ENCODE peak calls at places on chromosomes 7 and 10, in seven cellular contexts. E, M, X, L, T, Q and K are unnamed samples.

GRCh38 chr7:124618871-124619270 is 146.7 kb downstream of the GPR37 start:
- DNase-seq in E (no peak), M (no peak), X (no peak), L (no peak), T (no peak), Q (no peak), K (no peak)

GRCh38 chr10:116888380-116889055 is 39.2 kb downstream of the ENO4 start:
- DNase-seq in E (no peak), M (peak; percentile 63), X (peak; percentile 65), L (no peak), T (peak; percentile 56), Q (no peak), K (peak; percentile 91)

GRCh38 chr10:118594392-118595063 is 920 bp downstream of the PRLHR start:
- DNase-seq in E (no peak), M (peak; percentile 97), X (peak; percentile 81), L (peak; percentile 99), T (no peak), Q (no peak), K (peak; percentile 57)

GRCh38 chr10:50260791-50261281 is 9.5 kb upstream of the ASAH2 start:
- DNase-seq in E (peak; percentile 37), M (no peak), X (no peak), L (no peak), T (no peak), Q (peak; percentile 85), K (peak; percentile 50)

GRCh38 chr10:63720072-63720537 is 198.9 kb downstream of the REEP3 start:
- DNase-seq in E (peak; percentile 72), M (peak; percentile 83), X (peak; percentile 72), L (peak; percentile 61), T (peak; percentile 62), Q (peak; percentile 62), K (peak; percentile 37)

GRCh38 chr10:70910486-70911350 is 22.4 kb upstream of the PCBD1 start:
- DNase-seq in E (no peak), M (no peak), X (no peak), L (no peak), T (no peak), Q (no peak), K (no peak)

GRCh38 chr10:44902838-44903545 is 8.1 kb upstream of the TMEM72 start:
- DNase-seq in E (no peak), M (no peak), X (no peak), L (no peak), T (no peak), Q (no peak), K (no peak)

GRCh38 chr10:15824498-15824897 is 35.8 kb downstream of the MINDY3 start:
- DNase-seq in E (peak; percentile 13), M (no peak), X (no peak), L (no peak), T (no peak), Q (peak; percentile 62), K (peak; percentile 47)

GRCh38 chr7:45713669-45714520 is 139.7 kb downstream of the ADCY1 start:
- DNase-seq in E (no peak), M (no peak), X (peak; percentile 1), L (no peak), T (no peak), Q (no peak), K (no peak)

GRCh38 chr7:157767466-157767865 is 430.7 kb downstream of the DNAJB6 start:
- DNase-seq in E (no peak), M (no peak), X (no peak), L (no peak), T (no peak), Q (no peak), K (no peak)

GRCh38 chr7:2708041-2708440 is 20.0 kb downstream of the AMZ1 start:
- DNase-seq in E (no peak), M (no peak), X (no peak), L (no peak), T (no peak), Q (no peak), K (no peak)
- TF ChIP-seq EZH2phosphoT487 in E (no peak), M (no peak), X (no peak), L (no peak), T (no peak), Q (no peak), K (no peak)

DNA sequence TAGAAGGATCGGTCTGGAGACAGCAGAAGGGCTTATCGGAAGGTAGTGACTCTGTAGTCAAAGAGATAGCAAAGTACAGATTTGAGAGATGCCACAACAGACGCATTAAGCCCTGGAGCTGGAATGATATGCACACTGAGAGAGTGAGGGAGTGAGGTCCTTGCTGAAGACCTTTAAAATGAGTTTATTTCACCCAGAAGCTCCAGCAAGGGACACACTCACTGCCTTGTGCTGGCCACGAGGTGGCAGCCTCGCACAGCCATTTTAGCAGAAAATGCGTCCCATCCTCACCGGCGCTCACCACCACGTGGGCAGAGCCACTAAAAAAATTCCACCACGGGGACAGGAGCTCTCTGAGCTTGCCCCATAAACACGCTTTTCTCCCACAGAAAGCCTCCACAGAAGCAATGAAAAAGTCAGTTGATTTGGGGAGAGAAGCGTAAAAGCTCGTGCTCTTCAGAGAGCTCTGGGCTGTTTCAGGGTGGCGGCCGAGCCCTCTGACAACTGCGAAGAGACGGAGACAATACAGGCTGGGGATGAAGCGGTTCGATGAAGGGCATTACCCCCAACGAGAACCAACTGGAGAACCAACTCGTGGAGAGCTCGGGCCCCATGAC is 163.0 kb upstream of the KLF14 start:
- DNase-seq in E (peak; percentile 72), M (peak; percentile 86), X (peak; percentile 87), L (peak; percentile 85), T (peak; percentile 86), Q (peak; percentile 44), K (peak; percentile 92)
- TF ChIP-seq EZH2phosphoT487 in E (no peak), M (no peak), X (no peak), L (no peak), T (no peak), Q (no peak), K (no peak)

DNA sequence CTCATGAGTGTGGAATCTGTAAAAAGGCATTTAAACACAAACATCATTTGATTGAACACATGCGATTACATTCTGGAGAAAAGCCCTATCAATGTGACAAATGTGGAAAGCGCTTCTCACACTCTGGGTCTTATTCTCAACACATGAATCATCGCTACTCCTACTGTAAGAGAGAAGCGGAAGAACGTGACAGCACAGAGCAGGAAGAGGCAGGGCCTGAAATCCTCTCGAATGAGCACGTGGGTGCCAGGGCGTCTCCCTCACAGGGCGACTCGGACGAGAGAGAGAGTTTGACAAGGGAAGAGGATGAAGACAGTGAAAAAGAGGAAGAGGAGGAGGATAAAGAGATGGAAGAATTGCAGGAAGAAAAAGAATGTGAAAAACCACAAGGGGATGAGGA is 207.7 kb downstream of the ZEB1 start:
- DNase-seq in E (no peak), M (peak; percentile 17), X (no peak), L (no peak), T (no peak), Q (no peak), K (peak; percentile 26)
- TF ChIP-seq EZH2phosphoT487 in E (no peak), M (no peak), X (no peak), L (no peak), T (no peak), Q (no peak), K (no peak)

GRCh38 chr10:72886596-72887522 is 6.7 kb upstream of the OIT3 start:
- DNase-seq in E (no peak), M (peak; percentile 78), X (no peak), L (peak; percentile 52), T (no peak), Q (no peak), K (no peak)
- TF ChIP-seq EZH2phosphoT487 in E (no peak), M (no peak), X (no peak), L (no peak), T (no peak), Q (no peak), K (no peak)